ENCODE peak calls at places on chromosome 4, in eight cellular contexts. One of them, this sample, is unnamed.

GRCh38 chr4:6768539-6768905 is 14.0 kb upstream of the KIAA0232 start:
- DNase-seq in ovary: no peak
- DNase-seq in sigmoid colon: no peak
- DNase-seq in body of pancreas: no peak
- DNase-seq in esophagus squamous epithelium: no peak
- DNase-seq in HCT116: no peak
- DNase-seq in K562: no peak
- DNase-seq in uterus: no peak
- DNase-seq in this sample: peak

GRCh38 chr4:56530269-56531148 is 24.9 kb downstream of the ARL9 start:
- DNase-seq in uterus: peak
- DNase-seq in HCT116: peak
- DNase-seq in sigmoid colon: peak
- DNase-seq in K562: peak
- DNase-seq in esophagus squamous epithelium: peak
- DNase-seq in body of pancreas: peak
- DNase-seq in ovary: peak
- DNase-seq in this sample: peak

GRCh38 chr4:53861856-53862610 is 202.4 kb downstream of the CHIC2 start:
- DNase-seq in uterus: peak
- DNase-seq in body of pancreas: no peak
- DNase-seq in K562: no peak
- DNase-seq in ovary: no peak
- DNase-seq in HCT116: no peak
- DNase-seq in esophagus squamous epithelium: no peak
- DNase-seq in sigmoid colon: peak
- DNase-seq in this sample: no peak

GRCh38 chr4:82715731-82716617 is 82.6 kb downstream of the SCD5 start:
- DNase-seq in ovary: no peak
- DNase-seq in K562: no peak
- DNase-seq in sigmoid colon: no peak
- DNase-seq in uterus: no peak
- DNase-seq in HCT116: no peak
- DNase-seq in body of pancreas: no peak
- DNase-seq in esophagus squamous epithelium: no peak
- DNase-seq in this sample: no peak

GRCh38 chr4:139790291-139790690 is 124.7 kb downstream of the MGST2 start:
- DNase-seq in ovary: no peak
- DNase-seq in body of pancreas: no peak
- DNase-seq in HCT116: no peak
- DNase-seq in K562: no peak
- DNase-seq in sigmoid colon: no peak
- DNase-seq in esophagus squamous epithelium: no peak
- DNase-seq in uterus: no peak
- DNase-seq in this sample: no peak

GRCh38 chr4:102684605-102685052 is 76.1 kb downstream of the MANBA start:
- DNase-seq in body of pancreas: no peak
- DNase-seq in HCT116: peak
- DNase-seq in uterus: no peak
- DNase-seq in K562: peak
- DNase-seq in ovary: no peak
- DNase-seq in sigmoid colon: no peak
- DNase-seq in esophagus squamous epithelium: no peak
- DNase-seq in this sample: peak

GRCh38 chr4:20603671-20604313 is 96.5 kb upstream of the PACRGL start:
- DNase-seq in ovary: no peak
- DNase-seq in HCT116: no peak
- DNase-seq in sigmoid colon: no peak
- DNase-seq in K562: no peak
- DNase-seq in body of pancreas: no peak
- DNase-seq in uterus: no peak
- DNase-seq in esophagus squamous epithelium: no peak
- DNase-seq in this sample: no peak

GRCh38 chr4:17544205-17544604 is 29.2 kb downstream of the CLRN2 start:
- DNase-seq in uterus: no peak
- DNase-seq in HCT116: no peak
- DNase-seq in ovary: no peak
- DNase-seq in sigmoid colon: no peak
- DNase-seq in K562: no peak
- DNase-seq in body of pancreas: no peak
- DNase-seq in esophagus squamous epithelium: no peak
- DNase-seq in this sample: no peak

GRCh38 chr4:16082038-16082423 is 1.8 kb downstream of the PROM1 start:
- DNase-seq in body of pancreas: no peak
- DNase-seq in uterus: no peak
- DNase-seq in sigmoid colon: no peak
- DNase-seq in K562: no peak
- DNase-seq in esophagus squamous epithelium: no peak
- DNase-seq in HCT116: no peak
- DNase-seq in ovary: no peak
- DNase-seq in this sample: no peak

GRCh38 chr4:178966644-178967043 is 1524.4 kb upstream of the AGA start:
- DNase-seq in HCT116: no peak
- DNase-seq in esophagus squamous epithelium: no peak
- DNase-seq in K562: no peak
- DNase-seq in body of pancreas: no peak
- DNase-seq in ovary: no peak
- DNase-seq in uterus: no peak
- DNase-seq in sigmoid colon: no peak
- DNase-seq in this sample: no peak

GRCh38 chr4:90357117-90357710 is 230.0 kb downstream of the CCSER1 start:
- DNase-seq in uterus: no peak
- DNase-seq in HCT116: peak
- DNase-seq in K562: peak
- DNase-seq in esophagus squamous epithelium: no peak
- DNase-seq in sigmoid colon: no peak
- DNase-seq in ovary: no peak
- DNase-seq in body of pancreas: no peak
- DNase-seq in this sample: peak

GRCh38 chr4:186606593-186606992 is 51.2 kb upstream of the MTNR1A start:
- DNase-seq in sigmoid colon: no peak
- DNase-seq in body of pancreas: no peak
- DNase-seq in HCT116: no peak
- DNase-seq in uterus: no peak
- DNase-seq in K562: no peak
- DNase-seq in ovary: no peak
- DNase-seq in esophagus squamous epithelium: no peak
- DNase-seq in this sample: no peak

GRCh38 chr4:99817310-99817885 is 771 bp downstream of the DAPP1 start:
- DNase-seq in uterus: no peak
- DNase-seq in HCT116: no peak
- DNase-seq in sigmoid colon: no peak
- DNase-seq in body of pancreas: no peak
- DNase-seq in esophagus squamous epithelium: no peak
- DNase-seq in K562: no peak
- DNase-seq in ovary: no peak
- DNase-seq in this sample: no peak
- TF ChIP-seq POLR2A in uterus: no peak
- TF ChIP-seq POLR2A in HCT116: no peak
- TF ChIP-seq POLR2A in sigmoid colon: no peak
- TF ChIP-seq POLR2A in body of pancreas: no peak
- TF ChIP-seq POLR2A in esophagus squamous epithelium: no peak
- TF ChIP-seq POLR2A in K562: no peak
- TF ChIP-seq POLR2A in ovary: no peak
- TF ChIP-seq POLR2A in this sample: no peak

GRCh38 chr4:183504930-183505555 is at the start of gene ING2:
- DNase-seq in uterus: no peak
- DNase-seq in HCT116: peak
- DNase-seq in sigmoid colon: no peak
- DNase-seq in ovary: peak
- DNase-seq in body of pancreas: no peak
- DNase-seq in K562: peak
- DNase-seq in esophagus squamous epithelium: peak
- DNase-seq in this sample: peak

GRCh38 chr4:183505556-183506388 is 914 bp downstream of the ING2 start:
- DNase-seq in body of pancreas: peak
- DNase-seq in HCT116: peak
- DNase-seq in sigmoid colon: peak
- DNase-seq in K562: peak
- DNase-seq in ovary: peak
- DNase-seq in uterus: peak
- DNase-seq in esophagus squamous epithelium: peak
- DNase-seq in this sample: peak

GRCh38 chr4:183503497-183504063 is 1.3 kb upstream of the ING2 start:
- DNase-seq in uterus: no peak
- DNase-seq in body of pancreas: no peak
- DNase-seq in HCT116: no peak
- DNase-seq in sigmoid colon: no peak
- DNase-seq in esophagus squamous epithelium: no peak
- DNase-seq in ovary: no peak
- DNase-seq in K562: peak
- DNase-seq in this sample: peak

GRCh38 chr4:183506389-183506735 is 1.5 kb downstream of the ING2 start:
- DNase-seq in K562: no peak
- DNase-seq in body of pancreas: no peak
- DNase-seq in sigmoid colon: no peak
- DNase-seq in ovary: no peak
- DNase-seq in esophagus squamous epithelium: no peak
- DNase-seq in HCT116: no peak
- DNase-seq in uterus: no peak
- DNase-seq in this sample: no peak

GRCh38 chr4:183504064-183504929 is 561 bp upstream of the ING2 start:
- DNase-seq in K562: peak
- DNase-seq in ovary: peak
- DNase-seq in HCT116: peak
- DNase-seq in body of pancreas: peak
- DNase-seq in sigmoid colon: peak
- DNase-seq in esophagus squamous epithelium: peak
- DNase-seq in uterus: peak
- DNase-seq in this sample: peak
- TF ChIP-seq POLR2A in K562: peak
- TF ChIP-seq POLR2A in ovary: peak
- TF ChIP-seq POLR2A in HCT116: no peak
- TF ChIP-seq POLR2A in body of pancreas: peak
- TF ChIP-seq POLR2A in sigmoid colon: no peak
- TF ChIP-seq POLR2A in esophagus squamous epithelium: peak
- TF ChIP-seq POLR2A in uterus: peak
- TF ChIP-seq POLR2A in this sample: peak

GRCh38 chr4:685681-686218 is 3.2 kb downstream of the SLC49A3 start:
- DNase-seq in sigmoid colon: no peak
- DNase-seq in uterus: no peak
- DNase-seq in K562: no peak
- DNase-seq in body of pancreas: no peak
- DNase-seq in esophagus squamous epithelium: no peak
- DNase-seq in ovary: no peak
- DNase-seq in HCT116: no peak
- DNase-seq in this sample: no peak

GRCh38 chr4:686371-687040 is 2.4 kb downstream of the SLC49A3 start:
- DNase-seq in body of pancreas: no peak
- DNase-seq in uterus: no peak
- DNase-seq in sigmoid colon: peak
- DNase-seq in ovary: no peak
- DNase-seq in K562: no peak
- DNase-seq in HCT116: no peak
- DNase-seq in esophagus squamous epithelium: no peak
- DNase-seq in this sample: no peak

GRCh38 chr4:687975-688694 is 816 bp downstream of the SLC49A3 start:
- DNase-seq in uterus: no peak
- DNase-seq in sigmoid colon: no peak
- DNase-seq in K562: no peak
- DNase-seq in esophagus squamous epithelium: no peak
- DNase-seq in HCT116: no peak
- DNase-seq in body of pancreas: peak
- DNase-seq in ovary: no peak
- DNase-seq in this sample: no peak

GRCh38 chr4:688695-689497 is at the start of gene SLC49A3:
- DNase-seq in esophagus squamous epithelium: no peak
- DNase-seq in HCT116: no peak
- DNase-seq in ovary: no peak
- DNase-seq in body of pancreas: no peak
- DNase-seq in sigmoid colon: peak
- DNase-seq in K562: no peak
- DNase-seq in uterus: no peak
- DNase-seq in this sample: no peak

DNA sequence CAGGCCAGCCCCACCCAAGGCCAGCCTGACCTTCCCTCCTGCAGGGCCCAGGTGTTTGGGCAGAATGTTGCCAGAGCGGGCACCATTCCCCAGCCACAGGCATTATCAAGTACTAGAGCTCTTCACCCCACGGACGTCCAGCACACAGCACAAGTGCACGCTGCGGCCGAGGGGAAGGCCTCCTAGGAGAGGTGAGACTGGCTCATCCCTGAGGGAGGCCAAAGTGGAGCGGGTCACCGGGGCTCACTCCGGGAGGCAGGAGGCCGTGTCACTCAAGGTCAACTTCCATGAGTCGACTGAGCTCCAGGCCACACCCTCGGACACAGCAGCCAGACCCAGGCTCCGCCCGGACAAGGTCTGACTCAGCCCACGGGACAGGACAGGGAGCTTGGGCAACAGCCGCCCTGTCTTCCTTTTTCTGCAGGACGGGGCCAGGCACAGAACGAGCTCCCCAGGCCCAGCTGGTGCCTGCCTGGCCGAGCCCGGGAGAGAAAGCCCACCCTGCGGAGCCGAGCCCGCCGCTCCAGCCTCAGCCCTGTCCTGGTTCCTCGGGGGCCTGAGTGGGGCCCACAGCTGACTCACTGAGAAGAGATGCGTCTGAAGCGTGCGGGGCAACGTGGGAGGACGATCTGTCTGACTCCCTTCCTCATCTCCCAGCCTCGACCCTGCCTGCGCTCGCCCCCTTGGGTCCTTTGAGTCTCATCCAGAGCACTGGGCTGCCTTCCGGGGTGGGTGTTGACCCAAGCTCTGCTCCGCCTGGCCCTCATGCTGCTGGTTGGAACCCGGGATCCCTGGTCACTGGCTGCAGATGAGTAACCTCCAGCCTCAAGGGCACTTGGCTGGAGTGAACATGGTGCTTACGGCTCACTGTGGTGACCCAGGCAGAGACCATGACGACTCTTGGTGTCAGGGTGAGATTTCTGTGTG is 1.6 kb downstream of the SLC49A3 start:
- DNase-seq in body of pancreas: peak
- DNase-seq in ovary: no peak
- DNase-seq in esophagus squamous epithelium: no peak
- DNase-seq in K562: peak
- DNase-seq in HCT116: peak
- DNase-seq in uterus: peak
- DNase-seq in sigmoid colon: peak
- DNase-seq in this sample: peak
- TF ChIP-seq POLR2A in body of pancreas: peak
- TF ChIP-seq POLR2A in ovary: no peak
- TF ChIP-seq POLR2A in esophagus squamous epithelium: peak
- TF ChIP-seq POLR2A in K562: peak
- TF ChIP-seq POLR2A in HCT116: no peak
- TF ChIP-seq POLR2A in uterus: peak
- TF ChIP-seq POLR2A in sigmoid colon: no peak
- TF ChIP-seq POLR2A in this sample: no peak

DNA sequence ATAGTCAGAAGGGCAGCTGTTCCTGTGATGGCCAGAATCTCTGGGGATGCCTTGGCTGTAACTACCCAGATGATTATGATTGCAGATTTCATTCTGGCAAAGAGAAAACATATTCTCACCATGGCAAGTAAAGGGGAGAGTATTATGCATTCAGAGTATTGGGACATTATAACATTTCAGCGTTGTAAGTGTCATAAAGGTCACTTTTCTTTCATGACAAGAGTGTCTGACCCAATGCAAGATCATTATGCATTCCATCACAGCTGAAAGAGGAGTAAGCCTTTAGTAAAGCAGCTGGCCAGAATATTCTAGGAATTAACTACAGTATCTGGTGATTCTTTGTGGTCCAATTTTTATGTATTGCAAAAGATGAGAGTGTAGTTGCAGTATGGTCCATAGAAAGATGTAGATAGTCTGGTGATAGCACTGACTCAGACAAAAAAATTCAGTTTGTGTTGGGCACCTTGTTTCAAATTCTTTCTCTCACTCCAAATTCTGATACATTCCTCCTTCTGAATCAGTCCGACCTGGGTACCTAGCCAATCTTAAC is 2366.3 kb downstream of the PCDH7 start:
- DNase-seq in uterus: no peak
- DNase-seq in HCT116: no peak
- DNase-seq in K562: no peak
- DNase-seq in ovary: no peak
- DNase-seq in sigmoid colon: no peak
- DNase-seq in body of pancreas: no peak
- DNase-seq in esophagus squamous epithelium: no peak
- DNase-seq in this sample: no peak
- TF ChIP-seq POLR2A in uterus: no peak
- TF ChIP-seq POLR2A in HCT116: no peak
- TF ChIP-seq POLR2A in K562: no peak
- TF ChIP-seq POLR2A in ovary: no peak
- TF ChIP-seq POLR2A in sigmoid colon: no peak
- TF ChIP-seq POLR2A in body of pancreas: no peak
- TF ChIP-seq POLR2A in esophagus squamous epithelium: no peak
- TF ChIP-seq POLR2A in this sample: no peak